ENCODE peak calls at places on chromosomes 12 and 14, in nine cellular contexts. A, F, H, V, O, D, Z, J and G are unnamed samples.

GRCh38 chr12:46430340-46430948 is 57.9 kb upstream of the SLC38A2 start:
- DNase-seq in A (peak; percentile 86), F (peak; percentile 19), H (peak; percentile 98), V (no peak), O (no peak), D (no peak), Z (no peak), J (no peak), G (peak; percentile 28)

GRCh38 chr12:11754256-11754655 is 104.8 kb downstream of the ETV6 start:
- DNase-seq in A (no peak), F (no peak), H (no peak), V (no peak), O (no peak), D (no peak), Z (no peak), J (no peak), G (no peak)

GRCh38 chr12:128557231-128557630 is 266.5 kb downstream of the SLC15A4 start:
- DNase-seq in A (no peak), F (no peak), H (no peak), V (no peak), O (no peak), D (no peak), Z (no peak), J (no peak), G (no peak)

GRCh38 chr12:59181378-59181777 is 261.1 kb upstream of the LRIG3 start:
- DNase-seq in A (no peak), F (no peak), H (no peak), V (no peak), O (no peak), D (no peak), Z (no peak), J (no peak), G (no peak)

GRCh38 chr12:19710811-19711793 is 271.8 kb downstream of the AEBP2 start:
- DNase-seq in A (no peak), F (no peak), H (no peak), V (no peak), O (no peak), D (no peak), Z (no peak), J (no peak), G (no peak)

GRCh38 chr12:119308743-119309456 is 25.6 kb upstream of the CCDC60 start:
- DNase-seq in A (no peak), F (no peak), H (no peak), V (no peak), O (no peak), D (no peak), Z (peak; percentile 22), J (no peak), G (no peak)

GRCh38 chr14:21087294-21088091 is 11.0 kb downstream of the ZNF219 start:
- DNase-seq in A (peak; percentile 83), F (peak; percentile 92), H (peak; percentile 91), V (no peak), O (peak; percentile 37), D (no peak), Z (peak; percentile 34), J (no peak), G (no peak)

GRCh38 chr14:85409496-85410210 is 120.3 kb upstream of the FLRT2 start:
- DNase-seq in A (no peak), F (no peak), H (no peak), V (no peak), O (no peak), D (no peak), Z (no peak), J (no peak), G (no peak)

GRCh38 chr12:124073636-124074035 is 100.6 kb downstream of the ZNF664 start:
- DNase-seq in A (no peak), F (no peak), H (no peak), V (no peak), O (no peak), D (no peak), Z (no peak), J (no peak), G (no peak)

GRCh38 chr14:91127411-91127810 is 13.5 kb downstream of the DGLUCY start:
- DNase-seq in A (no peak), F (no peak), H (peak; percentile 48), V (no peak), O (no peak), D (no peak), Z (no peak), J (no peak), G (no peak)

GRCh38 chr12:63821781-63822251 is 22.7 kb upstream of the SRGAP1 start:
- DNase-seq in A (no peak), F (no peak), H (no peak), V (no peak), O (peak; percentile 17), D (no peak), Z (peak; percentile 20), J (no peak), G (no peak)

GRCh38 chr14:95303552-95303951 is 16.2 kb downstream of the CLMN start:
- DNase-seq in A (no peak), F (no peak), H (no peak), V (no peak), O (no peak), D (no peak), Z (no peak), J (no peak), G (no peak)

GRCh38 chr12:40446385-40446784 is 221.6 kb downstream of the LRRK2 start:
- DNase-seq in A (peak; percentile 9), F (peak; percentile 8), H (no peak), V (no peak), O (no peak), D (no peak), Z (no peak), J (peak; percentile 1), G (peak; percentile 35)

GRCh38 chr12:120642806-120643205 is 2.4 kb downstream of the CABP1 start:
- DNase-seq in A (no peak), F (no peak), H (no peak), V (no peak), O (no peak), D (no peak), Z (no peak), J (no peak), G (no peak)

GRCh38 chr12:77510985-77511384 is 319.7 kb upstream of the NAV3 start:
- DNase-seq in A (no peak), F (no peak), H (no peak), V (no peak), O (no peak), D (no peak), Z (no peak), J (no peak), G (no peak)

GRCh38 chr12:125519026-125519651 is 453.9 kb downstream of the AACS start:
- DNase-seq in A (no peak), F (no peak), H (no peak), V (no peak), O (no peak), D (no peak), Z (no peak), J (no peak), G (no peak)

GRCh38 chr12:120944645-120945217 is 33.6 kb upstream of the HNF1A start:
- DNase-seq in A (peak; percentile 10), F (peak; percentile 52), H (peak; percentile 43), V (no peak), O (peak; percentile 82), D (no peak), Z (peak; percentile 81), J (no peak), G (peak; percentile 76)

GRCh38 chr12:56954956-56955355 is 2.5 kb downstream of the RDH16 start:
- DNase-seq in A (no peak), F (no peak), H (no peak), V (no peak), O (no peak), D (no peak), Z (no peak), J (no peak), G (peak; percentile 2)

GRCh38 chr12:104628338-104629135 is 171.8 kb downstream of the CHST11 start:
- DNase-seq in A (no peak), F (no peak), H (no peak), V (no peak), O (no peak), D (no peak), Z (no peak), J (no peak), G (no peak)

GRCh38 chr14:40133484-40133883 is 701.3 kb upstream of the FBXO33 start:
- DNase-seq in A (no peak), F (no peak), H (no peak), V (no peak), O (no peak), D (no peak), Z (no peak), J (no peak), G (no peak)

GRCh38 chr14:40221428-40221827 is 789.2 kb upstream of the FBXO33 start:
- DNase-seq in A (no peak), F (no peak), H (no peak), V (no peak), O (no peak), D (no peak), Z (no peak), J (no peak), G (no peak)

GRCh38 chr12:116818948-116819832 is 62.1 kb downstream of the HRK start:
- DNase-seq in A (peak; percentile 57), F (peak; percentile 97), H (peak; percentile 93), V (peak; percentile 48), O (peak; percentile 92), D (peak; percentile 81), Z (peak; percentile 89), J (peak; percentile 89), G (peak; percentile 98)

GRCh38 chr12:84355561-84355960 is 557.0 kb downstream of the SLC6A15 start:
- DNase-seq in A (no peak), F (no peak), H (no peak), V (no peak), O (no peak), D (no peak), Z (no peak), J (no peak), G (no peak)

GRCh38 chr12:31234955-31235867 is 90.7 kb downstream of the SINHCAF start:
- DNase-seq in A (no peak), F (peak; percentile 65), H (peak; percentile 34), V (no peak), O (no peak), D (no peak), Z (peak; percentile 61), J (no peak), G (no peak)